ENCODE peak calls at places on chromosomes 16 and 17, in four cellular contexts. U is neuronal stem cell, Y is H9, F is H1. O is an unnamed sample.

GRCh38 chr17:8163978-8164814 is 1.4 kb upstream of the VAMP2 start:
- DNase-seq in U (no peak), Y (peak; percentile 72), F (no peak), O (peak; percentile 73)

GRCh38 chr17:6353161-6353560 is 81.8 kb downstream of the AIPL1 start:
- DNase-seq in U (no peak), Y (no peak), F (peak; percentile 31), O (no peak)

GRCh38 chr17:14428640-14429029 is 127.8 kb downstream of the HS3ST3B1 start:
- DNase-seq in U (no peak), Y (no peak), F (no peak), O (no peak)

GRCh38 chr16:25124503-25124902 is 13.0 kb downstream of the LCMT1 start:
- DNase-seq in U (no peak), Y (no peak), F (no peak), O (peak; percentile 50)

GRCh38 chr16:72282338-72282737 is 110.4 kb upstream of the PMFBP1 start:
- DNase-seq in U (no peak), Y (no peak), F (no peak), O (no peak)

GRCh38 chr17:7408341-7408740 is 696 bp downstream of the NLGN2 start:
- DNase-seq in U (no peak), Y (no peak), F (no peak), O (no peak)

GRCh38 chr17:67606896-67607604 is 110.7 kb upstream of the NOL11 start:
- DNase-seq in U (no peak), Y (no peak), F (no peak), O (no peak)

GRCh38 chr16:3188925-3189825 is 1.2 kb downstream of the OR1F1 start:
- DNase-seq in U (no peak), Y (peak; percentile 84), F (peak; percentile 96), O (peak; percentile 90)

GRCh38 chr16:138049-138417 is 440 bp downstream of the NPRL3 start:
- DNase-seq in U (peak; percentile 56), Y (peak; percentile 36), F (peak; percentile 71), O (peak; percentile 36)

GRCh38 chr17:61486135-61487120 is 34.2 kb downstream of the TBX4 start:
- DNase-seq in U (no peak), Y (peak; percentile 28), F (no peak), O (peak; percentile 67)

GRCh38 chr17:10657866-10658265 is 757 bp upstream of the MYH3 start:
- DNase-seq in U (no peak), Y (no peak), F (no peak), O (no peak)

GRCh38 chr17:50681260-50682200 is 26.2 kb downstream of the ANKRD40 start:
- DNase-seq in U (no peak), Y (no peak), F (no peak), O (peak; percentile 82)

DNA sequence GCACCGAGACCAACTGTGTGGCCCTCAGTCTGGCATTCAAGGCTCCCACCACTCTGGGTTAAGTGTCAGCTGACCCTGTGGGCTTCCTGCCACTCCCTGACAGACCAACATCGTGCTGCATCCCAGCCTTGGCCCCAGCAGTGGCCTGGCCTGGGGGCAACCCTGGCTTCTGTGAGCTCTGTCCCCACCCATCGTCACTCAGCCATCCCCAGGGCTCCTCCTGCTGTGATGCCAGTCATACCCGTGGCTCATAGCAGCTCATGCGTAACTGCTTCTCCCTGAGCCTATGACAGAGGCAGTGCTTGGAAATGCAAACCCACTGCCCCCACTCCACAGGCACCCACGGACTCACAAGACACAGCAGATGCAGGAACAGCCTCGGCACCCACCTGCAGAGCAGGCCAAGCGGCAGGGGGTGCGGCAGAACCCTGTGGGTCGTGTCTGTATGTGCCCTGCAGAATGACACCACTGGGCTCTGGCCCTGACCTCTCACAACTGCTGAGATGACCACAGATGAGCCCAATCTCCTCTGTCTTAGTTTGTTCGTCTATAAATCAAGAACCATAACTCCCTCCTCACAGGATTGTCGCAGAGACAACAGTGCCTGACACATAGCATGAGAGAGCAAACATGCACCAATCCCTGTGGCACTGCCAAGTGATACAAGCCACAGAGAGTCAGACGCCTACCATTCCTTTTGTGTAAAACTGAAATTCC is 26.6 kb downstream of the PIEZO1 start:
- DNase-seq in U (no peak), Y (no peak), F (no peak), O (no peak)
- H2BK5ac ChIP-seq in U (no peak overlapping the region), Y (no peak overlapping the region), F (no peak overlapping the region), O (no peak overlapping the region)

DNA sequence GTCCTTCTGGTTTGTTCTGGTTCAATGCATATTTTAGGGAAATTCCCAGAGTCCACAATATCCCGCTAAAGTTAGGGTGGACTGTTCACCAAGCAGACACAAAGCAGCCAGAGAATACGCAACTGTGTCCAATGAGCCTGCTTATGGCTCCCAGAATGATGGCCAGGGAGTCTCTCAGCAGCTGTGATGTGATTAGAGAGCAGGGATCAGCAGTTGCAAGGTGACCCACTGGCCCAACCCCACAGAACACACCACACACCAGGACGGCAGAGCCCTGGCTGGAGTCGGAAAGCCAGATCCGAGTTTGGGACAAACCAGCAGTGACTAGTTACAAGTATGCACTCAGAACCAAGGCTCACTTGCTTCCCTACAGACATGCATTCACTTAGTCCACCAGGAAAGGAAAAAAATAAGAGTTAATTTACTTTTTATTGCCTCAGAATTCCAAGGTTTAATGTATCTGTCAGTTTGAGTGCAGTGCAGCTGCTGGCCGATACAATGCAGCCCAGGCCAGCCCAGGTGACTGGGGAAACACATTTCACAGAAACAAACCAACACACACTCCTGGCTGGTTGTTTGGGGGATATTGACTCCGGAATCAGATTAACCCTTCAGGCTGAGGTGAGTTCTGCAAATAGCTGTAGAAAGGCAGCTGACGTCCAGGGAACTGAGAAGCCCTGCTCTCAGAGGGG is 121.7 kb downstream of the HIC1 start:
- DNase-seq in U (no peak), Y (no peak), F (no peak), O (no peak)
- H2BK120ac ChIP-seq in U (no peak overlapping the region), Y (no peak overlapping the region), F (no peak overlapping the region), O (no peak overlapping the region)

GRCh38 chr17:47839899-47840741 is 953 bp downstream of the SCRN2 start:
- DNase-seq in U (no peak), Y (no peak), F (no peak), O (no peak)

GRCh38 chr17:47841488-47842308 is 625 bp upstream of the SCRN2 start:
- DNase-seq in U (no peak), Y (no peak), F (no peak), O (no peak)

GRCh38 chr17:47838636-47839035 is 2.4 kb downstream of the SCRN2 start:
- DNase-seq in U (no peak), Y (no peak), F (no peak), O (no peak)

GRCh38 chr17:47839071-47839470 is 2.0 kb downstream of the SCRN2 start:
- DNase-seq in U (no peak), Y (no peak), F (no peak), O (no peak)

GRCh38 chr17:47840742-47841487 is at the start of gene SCRN2:
- DNase-seq in U (peak; percentile 88), Y (peak; percentile 99), F (peak; percentile 99), O (peak; percentile 95)
- H2BK5ac ChIP-seq in U (no peak within 1 kb of the TSS), Y (no peak within 1 kb of the TSS), F (peak within 1 kb of the TSS; percentile 54), O (no peak within 1 kb of the TSS)

DNA sequence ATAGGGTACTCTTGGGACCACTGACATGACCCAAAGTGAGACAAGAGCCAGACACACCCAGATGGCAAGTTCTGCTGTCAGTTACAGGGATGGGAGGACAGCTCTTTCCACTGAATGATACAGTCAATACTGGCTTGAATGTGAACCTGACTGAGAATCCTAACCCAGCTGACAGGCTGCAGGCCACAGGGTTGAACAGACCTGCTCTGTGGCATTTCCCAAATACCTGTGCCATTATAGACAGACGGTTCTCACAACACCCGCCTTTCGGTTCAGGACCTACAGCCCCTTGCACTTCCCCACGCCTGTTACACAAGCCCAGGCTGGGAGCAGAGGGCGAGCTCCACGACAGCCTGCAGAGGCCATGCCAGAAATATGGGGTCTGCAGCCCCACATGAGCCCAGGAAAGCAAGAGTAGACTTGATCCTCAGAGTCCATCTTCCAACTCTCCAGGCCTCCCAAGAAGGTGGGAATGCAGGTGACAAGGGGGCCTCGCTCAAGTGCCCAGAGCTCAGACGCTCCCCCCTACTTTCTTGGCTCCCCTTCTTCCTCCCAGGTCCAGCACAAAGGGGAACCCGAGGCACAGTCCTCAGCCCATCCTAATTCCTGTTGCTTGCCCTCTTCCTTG is 314.3 kb downstream of the SOX9 start:
- DNase-seq in U (no peak), Y (no peak), F (no peak), O (no peak)
- H2BK120ac ChIP-seq in U (no peak overlapping the region), Y (no peak overlapping the region), F (no peak overlapping the region), O (no peak overlapping the region)

GRCh38 chr16:74465851-74466685 is 44.8 kb upstream of the CLEC18B start:
- DNase-seq in U (no peak), Y (no peak), F (no peak), O (no peak)
- H2BK5ac ChIP-seq in U (no peak overlapping the region), Y (no peak overlapping the region), F (no peak overlapping the region), O (no peak overlapping the region)